ENCODE peak calls at places on chromosomes 13 and 19, in six cellular contexts. G is vagina, H is uterus, T is cardiac muscle cell, R is ovary, Y is astrocyte. Z is an unnamed sample.

GRCh38 chr19:35257113-35257461 is 8.3 kb downstream of the LSR start:
- DNase-seq in R (no peak), H (no peak), G (peak), Y (no peak), T (no peak), Z (no peak)

GRCh38 chr19:32219881-32220552 is 125.4 kb upstream of the ZNF507 start:
- DNase-seq in R (no peak), Y (no peak), G (peak), H (no peak), T (no peak), Z (no peak)

GRCh38 chr13:41271456-41272285 is 8.3 kb upstream of the MTRF1 start:
- DNase-seq in Y (no peak), R (no peak), G (no peak), H (no peak), T (no peak), Z (no peak)

GRCh38 chr19:47778954-47779351 is 450 bp downstream of the SELENOW start:
- DNase-seq in T (peak), R (peak), Y (no peak), G (no peak), H (peak), Z (peak)

GRCh38 chr13:25908390-25908789 is 143.4 kb downstream of the SHISA2 start:
- DNase-seq in H (no peak), T (no peak), G (no peak), R (no peak), Y (no peak), Z (no peak)

GRCh38 chr19:3547301-3547731 is 8.3 kb downstream of the TEKTIP1 start:
- DNase-seq in R (peak), Y (no peak), H (no peak), G (no peak), T (no peak), Z (no peak)

GRCh38 chr19:19463348-19464117 is 51.8 kb downstream of the TSSK6 start:
- DNase-seq in T (peak), R (peak), H (peak), Y (peak), G (no peak), Z (peak)

GRCh38 chr13:100533588-100534041 is 55.0 kb downstream of the GGACT start:
- DNase-seq in R (no peak), Y (no peak), G (peak), H (no peak), T (no peak), Z (no peak)

GRCh38 chr19:371501-372160 is 27.0 kb upstream of the MIER2 start:
- DNase-seq in H (no peak), R (no peak), G (no peak), T (no peak), Y (no peak), Z (no peak)

GRCh38 chr19:41206456-41206855 is 12.6 kb upstream of the AXL start:
- DNase-seq in G (no peak), R (no peak), Y (no peak), T (no peak), H (no peak), Z (no peak)

GRCh38 chr19:41206926-41207750 is 11.9 kb upstream of the AXL start:
- DNase-seq in R (no peak), T (peak), G (no peak), Y (no peak), H (peak), Z (peak)

GRCh38 chr19:41203371-41203770 is 10.4 kb downstream of the CYP2S1 start:
- DNase-seq in G (no peak), T (no peak), Y (no peak), H (no peak), R (no peak), Z (no peak)

GRCh38 chr19:41205995-41206394 is 13.0 kb downstream of the CYP2S1 start:
- DNase-seq in R (no peak), H (no peak), G (no peak), T (no peak), Y (no peak), Z (no peak)
- TF ChIP-seq CTCF in R (no peak), H (no peak), G (no peak), T (no peak), Y (no peak), Z (no peak)

GRCh38 chr19:41218249-41218614 is 791 bp upstream of the AXL start:
- DNase-seq in Y (no peak), R (no peak), H (no peak), T (no peak), G (no peak), Z (no peak)

GRCh38 chr19:41219924-41220567 is 1.0 kb downstream of the AXL start:
- DNase-seq in T (peak), H (peak), Y (peak), G (no peak), R (peak), Z (peak)

GRCh38 chr19:41221514-41222205 is 2.6 kb downstream of the AXL start:
- DNase-seq in G (no peak), T (no peak), H (no peak), Y (no peak), R (no peak), Z (no peak)

GRCh38 chr19:41217741-41218140 is 1.3 kb upstream of the AXL start:
- DNase-seq in G (no peak), Y (no peak), H (no peak), T (no peak), R (no peak), Z (no peak)

GRCh38 chr19:41218615-41219507 is at the start of gene AXL:
- DNase-seq in R (peak), Y (peak), T (peak), H (peak), G (peak), Z (peak)
- H3K4me3 ChIP-seq in R (peak), Y (peak), T (peak), H (peak), G (peak), Z (peak)

GRCh38 chr19:8738377-8738776 is 16.9 kb downstream of the OR2Z1 start:
- DNase-seq in R (no peak), H (no peak), Y (no peak), T (no peak), G (no peak), Z (no peak)
- TF ChIP-seq CTCF in R (no peak), H (no peak), Y (no peak), T (no peak), G (no peak), Z (no peak)

GRCh38 chr19:58128041-58128685 is 22.4 kb downstream of the ZNF329 start:
- DNase-seq in G (no peak), Y (no peak), H (no peak), R (no peak), T (no peak), Z (no peak)
- H3K4me3 ChIP-seq in G (no peak), Y (no peak), H (no peak), R (no peak), T (no peak), Z (no peak)

GRCh38 chr13:49220856-49221614 is 897 bp downstream of the MLNR start:
- DNase-seq in Y (no peak), G (no peak), R (no peak), H (no peak), T (no peak), Z (no peak)

GRCh38 chr13:49218493-49219051 is 1.6 kb upstream of the MLNR start:
- DNase-seq in H (no peak), G (no peak), R (no peak), Y (no peak), T (peak), Z (no peak)

GRCh38 chr13:49219647-49220034 is 497 bp upstream of the MLNR start:
- DNase-seq in T (no peak), G (no peak), Y (no peak), H (no peak), R (no peak), Z (peak)

GRCh38 chr13:49217962-49218492 is 2.1 kb upstream of the MLNR start:
- DNase-seq in H (no peak), G (no peak), Y (no peak), R (no peak), T (no peak), Z (no peak)

DNA sequence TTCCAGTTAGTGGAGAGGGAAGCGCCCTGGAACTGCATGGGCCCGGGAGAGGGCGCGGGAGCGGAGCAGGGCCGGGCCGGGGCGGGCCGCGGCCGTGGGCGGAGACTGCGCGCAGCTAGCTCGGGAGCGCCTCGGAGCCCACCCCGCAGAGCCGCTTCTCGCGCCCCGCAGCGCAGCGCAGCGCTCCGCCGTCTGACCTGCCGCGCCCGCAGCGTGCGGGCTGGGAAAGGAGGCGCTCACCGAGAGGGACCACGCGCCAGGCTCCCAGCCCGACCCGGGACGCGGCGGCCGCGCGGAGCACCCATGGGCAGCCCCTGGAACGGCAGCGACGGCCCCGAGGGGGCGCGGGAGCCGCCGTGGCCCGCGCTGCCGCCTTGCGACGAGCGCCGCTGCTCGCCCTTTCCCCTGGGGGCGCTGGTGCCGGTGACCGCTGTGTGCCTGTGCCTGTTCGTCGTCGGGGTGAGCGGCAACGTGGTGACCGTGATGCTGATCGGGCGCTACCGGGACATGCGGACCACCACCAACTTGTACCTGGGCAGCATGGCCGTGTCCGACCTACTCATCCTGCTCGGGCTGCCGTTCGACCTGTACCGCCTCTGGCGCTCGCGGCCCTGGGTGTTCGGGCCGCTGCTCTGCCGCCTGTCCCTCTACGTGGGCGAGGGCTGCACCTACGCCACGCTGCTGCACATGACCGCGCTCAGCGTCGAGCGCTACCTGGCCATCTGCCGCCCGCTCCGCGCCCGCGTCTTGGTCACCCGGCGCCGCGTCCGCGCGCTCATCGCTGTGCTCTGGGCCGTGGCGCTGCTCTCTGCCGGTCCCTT is at the start of gene MLNR:
- DNase-seq in H (no peak), G (no peak), Y (peak), R (peak), T (peak), Z (no peak)
- TF ChIP-seq CTCF in H (no peak), G (no peak), Y (no peak), R (no peak), T (no peak), Z (no peak)

DNA sequence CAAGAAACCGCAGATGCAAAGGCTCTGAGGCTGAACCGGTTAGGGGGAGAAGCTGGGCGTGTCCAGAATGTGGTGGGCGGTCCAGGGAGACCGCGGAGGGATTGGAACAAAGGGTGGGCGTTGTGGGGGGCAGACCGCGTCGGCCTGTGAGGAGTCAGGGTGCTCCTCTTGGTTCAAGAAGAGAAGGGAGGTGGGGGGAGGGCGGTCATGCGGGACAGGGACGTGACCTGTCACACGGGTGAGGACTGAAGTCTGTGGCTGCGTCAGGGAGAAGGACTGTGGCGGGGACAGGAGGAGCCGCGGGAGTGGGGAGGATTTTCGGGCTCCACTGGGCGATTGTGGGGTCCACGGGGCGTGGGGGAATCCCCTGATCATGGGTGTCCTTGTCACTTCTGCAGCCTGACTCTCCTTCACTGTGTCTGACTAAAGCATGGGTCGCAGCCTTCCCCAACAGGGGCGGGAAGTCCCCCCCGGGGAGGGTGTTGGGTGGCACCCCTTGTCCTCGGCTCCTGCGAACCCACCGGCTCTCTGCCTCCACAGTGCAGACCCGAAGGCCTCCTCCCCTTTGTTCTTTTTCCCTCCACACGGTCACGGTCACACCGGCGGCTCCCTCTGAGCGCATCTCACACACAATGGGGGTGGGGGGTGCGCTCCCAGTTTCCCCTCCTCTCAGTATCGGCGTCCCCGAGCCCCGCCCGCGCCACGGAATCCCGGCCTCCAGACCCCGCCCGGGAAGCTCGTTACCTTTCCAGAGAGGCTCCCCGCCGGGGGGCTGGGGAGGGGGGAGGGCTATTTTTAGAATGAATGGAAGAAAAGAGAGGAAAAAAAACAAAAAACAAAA is 16.4 kb upstream of the KCNN1 start:
- DNase-seq in H (no peak), R (peak), Y (no peak), G (no peak), T (no peak), Z (no peak)
- H3K4me3 ChIP-seq in H (no peak), R (no peak), Y (no peak), G (no peak), T (peak), Z (no peak)

GRCh38 chr19:49533551-49534488 is 6.0 kb downstream of the RCN3 start:
- DNase-seq in G (no peak), T (peak), Y (no peak), H (peak), R (peak), Z (peak)
- TF ChIP-seq CTCF in G (no peak), T (peak), Y (peak), H (no peak), R (no peak), Z (no peak)

GRCh38 chr13:31242935-31243334 is 43.2 kb downstream of the B3GLCT start:
- DNase-seq in H (no peak), R (no peak), G (no peak), Y (no peak), T (peak), Z (peak)
- H3K4me3 ChIP-seq in H (no peak), R (no peak), G (no peak), Y (no peak), T (no peak), Z (no peak)

DNA sequence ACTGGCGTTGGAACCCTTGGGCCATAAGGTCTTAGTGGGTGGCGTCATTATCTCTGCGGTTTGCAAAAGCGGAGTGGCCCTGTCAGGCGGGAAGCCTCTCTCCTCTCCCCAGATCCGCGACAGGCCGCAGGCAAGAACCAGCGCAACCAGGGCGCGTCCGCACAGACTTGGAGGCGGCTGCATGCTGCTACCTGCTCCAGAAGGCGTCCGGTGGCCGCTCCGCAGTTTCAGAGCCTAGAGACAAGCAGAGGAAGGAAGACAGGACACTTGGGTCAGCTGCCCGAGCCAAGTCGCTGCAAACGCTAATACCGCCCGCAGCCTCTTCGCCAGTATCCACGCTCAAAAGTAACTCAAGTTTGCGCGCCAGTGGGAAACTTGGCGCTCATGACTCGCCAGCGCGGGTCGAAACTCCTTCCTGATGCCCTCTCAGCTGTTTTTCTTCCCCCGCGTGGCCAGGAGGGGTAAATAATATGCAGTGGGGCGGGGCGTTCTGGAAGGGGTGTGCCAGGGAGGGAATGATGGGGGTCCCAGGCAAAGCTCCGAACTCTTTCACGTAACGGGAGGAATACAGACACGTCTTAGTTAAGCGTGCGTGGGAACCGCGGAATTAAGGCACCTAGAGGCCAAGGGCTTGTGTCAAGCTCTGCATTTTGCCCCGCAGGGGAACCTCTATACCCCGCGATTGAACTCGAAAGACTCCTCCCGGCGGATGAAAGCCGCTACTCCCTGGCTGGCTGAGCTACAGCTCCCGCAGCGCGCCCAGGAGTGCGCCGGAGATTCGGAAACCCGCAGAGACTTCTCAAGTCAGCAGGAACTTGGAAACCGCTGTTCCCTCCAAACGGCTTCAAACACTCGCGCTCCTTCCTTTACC is at the start of gene EDNRB:
- DNase-seq in R (peak), G (no peak), Y (peak), T (peak), H (peak), Z (peak)
- TF ChIP-seq CTCF in R (no peak), G (no peak), Y (peak), T (peak), H (no peak), Z (peak)